ENCODE peak calls at places on chromosome 16, in seven cellular contexts. D is HTR-8/SVneo, E is C1 segment of cervical spinal cord, Z is amniotic stem cell, X is nucleus accumbens, L is stomach, P is H54. V is an unnamed sample.

GRCh38 chr16:58284488-58284887 is 10.3 kb downstream of the PRSS54 start:
- DNase-seq in P (no peak), E (no peak), L (no peak), D (no peak), Z (no peak), X (no peak), V (no peak)

GRCh38 chr16:7513429-7513828 is 180.8 kb downstream of the RBFOX1 start:
- DNase-seq in Z (no peak), L (no peak), E (no peak), D (no peak), P (no peak), X (no peak), V (no peak)

GRCh38 chr16:74297296-74297665 is 667 bp downstream of the PSMD7 start:
- DNase-seq in Z (no peak), P (no peak), L (no peak), X (no peak), D (peak), E (peak), V (peak)

GRCh38 chr16:26433807-26434206 is 632.9 kb upstream of the C16orf82 start:
- DNase-seq in X (no peak), E (no peak), P (no peak), Z (no peak), L (no peak), D (no peak), V (no peak)

GRCh38 chr16:83930730-83931500 is 22.1 kb upstream of the OSGIN1 start:
- DNase-seq in P (no peak), Z (no peak), L (no peak), X (no peak), E (no peak), D (no peak), V (no peak)

GRCh38 chr16:31868701-31869167 is 4.9 kb upstream of the ZNF267 start:
- DNase-seq in L (peak), Z (peak), D (no peak), P (peak), E (peak), X (peak), V (peak)

GRCh38 chr16:1884889-1885288 is 12.9 kb upstream of the MEIOB start:
- DNase-seq in D (no peak), L (no peak), Z (no peak), E (no peak), X (no peak), P (no peak), V (no peak)

GRCh38 chr16:56677474-56677873 is 4.8 kb upstream of the MT1X start:
- DNase-seq in X (no peak), D (no peak), P (no peak), L (no peak), E (no peak), Z (no peak), V (no peak)

GRCh38 chr16:12539185-12539929 is 264.3 kb downstream of the CPPED1 start:
- DNase-seq in P (no peak), Z (no peak), X (no peak), L (no peak), D (no peak), E (no peak), V (no peak)

GRCh38 chr16:11392041-11392581 is 46.9 kb downstream of the RMI2 start:
- DNase-seq in P (no peak), Z (no peak), E (peak), X (no peak), L (no peak), D (no peak), V (no peak)

GRCh38 chr16:69404275-69404805 is 18.5 kb upstream of the TERF2 start:
- DNase-seq in Z (no peak), L (peak), P (no peak), E (no peak), D (no peak), X (no peak), V (no peak)

GRCh38 chr16:78494105-78494504 is 394.7 kb downstream of the WWOX start:
- DNase-seq in E (no peak), P (no peak), X (no peak), D (no peak), Z (no peak), L (no peak), V (no peak)

GRCh38 chr16:89094252-89094901 is 725 bp downstream of the ACSF3 start:
- DNase-seq in X (no peak), P (peak), E (no peak), D (peak), L (no peak), Z (no peak), V (peak)

GRCh38 chr16:22861585-22861984 is 47.6 kb downstream of the HS3ST2 start:
- DNase-seq in L (no peak), P (no peak), Z (no peak), E (no peak), D (no peak), X (no peak), V (no peak)

GRCh38 chr16:90020838-90021382 is 1.7 kb upstream of the DBNDD1 start:
- DNase-seq in E (peak), D (peak), P (no peak), L (no peak), Z (no peak), X (peak), V (no peak)

GRCh38 chr16:10988164-10988803 is 43.9 kb downstream of the CLEC16A start:
- DNase-seq in E (no peak), X (no peak), L (no peak), Z (no peak), P (no peak), D (no peak), V (no peak)

GRCh38 chr16:14366974-14367707 is 262.9 kb downstream of the PARN start:
- DNase-seq in E (no peak), Z (no peak), D (no peak), X (no peak), L (no peak), P (no peak), V (no peak)

GRCh38 chr16:81241706-81242105 is 3.2 kb downstream of the BCO1 start:
- DNase-seq in X (no peak), P (no peak), D (no peak), E (no peak), Z (no peak), L (no peak), V (no peak)

GRCh38 chr16:26645629-26646028 is 421.1 kb upstream of the C16orf82 start:
- DNase-seq in E (no peak), D (no peak), P (peak), L (no peak), Z (no peak), X (peak), V (no peak)

GRCh38 chr16:10097273-10097672 is 85.0 kb downstream of the GRIN2A start:
- DNase-seq in X (no peak), P (no peak), Z (no peak), E (no peak), L (no peak), D (no peak), V (no peak)

V was measured in RWPE1.